ENCODE peak calls at places on chromosome 11, in six cellular contexts. V is stimulated activated CD4-positive, alpha-beta T cell treated with anti-CD3 and anti-CD28 coated beads, Interleukin-4, amount 100 ng/mL, for 24 hours; O is immature natural killer cell; P is HCT116; N is type B pancreatic cell; X is neural crest cell. F is an unnamed sample.
A peak's percentile ranks its signal among the peaks of the same experiment; 100 is the strongest.

GRCh38 chr11:125188021-125188420 is 23.5 kb downstream of the PKNOX2 start:
- DNase-seq in V (no peak), O (no peak), P (no peak), N (no peak), X (no peak), F (no peak)

GRCh38 chr11:107598225-107599139 is 7.5 kb downstream of the ELMOD1 start:
- DNase-seq in V (no peak), O (no peak), P (peak; percentile 26), N (no peak), X (no peak), F (no peak)

GRCh38 chr11:124793466-124794278 is 6.5 kb downstream of the MSANTD2 start:
- DNase-seq in V (peak; percentile 27), O (peak; percentile 36), P (peak; percentile 43), N (no peak), X (no peak), F (peak; percentile 45)

GRCh38 chr11:47410404-47411264 is 2.2 kb downstream of the SLC39A13 start:
- DNase-seq in V (no peak), O (no peak), P (no peak), N (no peak), X (no peak), F (no peak)

GRCh38 chr11:2516276-2517015 is 71.6 kb downstream of the KCNQ1 start:
- DNase-seq in V (no peak), O (no peak), P (no peak), N (no peak), X (peak; percentile 0), F (no peak)

GRCh38 chr11:87432006-87432405 is 394.3 kb downstream of the TMEM135 start:
- DNase-seq in V (no peak), O (no peak), P (no peak), N (no peak), X (no peak), F (no peak)

GRCh38 chr11:31921066-31921465 is 109.9 kb upstream of the PAX6 start:
- DNase-seq in V (no peak), O (no peak), P (no peak), N (no peak), X (no peak), F (no peak)

GRCh38 chr11:114482114-114482513 is 42.8 kb downstream of the REXO2 start:
- DNase-seq in V (no peak), O (no peak), P (no peak), N (no peak), X (no peak), F (no peak)

GRCh38 chr11:134466909-134467567 is 55.0 kb upstream of the B3GAT1 start:
- DNase-seq in V (no peak), O (no peak), P (no peak), N (no peak), X (no peak), F (no peak)

GRCh38 chr11:117856892-117857291 is 19.6 kb downstream of the FXYD6 start:
- DNase-seq in V (no peak), O (no peak), P (no peak), N (peak; percentile 29), X (no peak), F (no peak)

GRCh38 chr11:1877211-1878133 is 14.2 kb downstream of the PRR33 start:
- DNase-seq in V (no peak), O (no peak), P (no peak), N (no peak), X (no peak), F (no peak)

GRCh38 chr11:81772161-81772560 is 961.5 kb downstream of the FAM181B start:
- DNase-seq in V (no peak), O (no peak), P (no peak), N (no peak), X (no peak), F (peak; percentile 9)

GRCh38 chr11:120212926-120213325 is 2.1 kb downstream of the OAF start:
- DNase-seq in V (no peak), O (no peak), P (no peak), N (no peak), X (no peak), F (no peak)

GRCh38 chr11:117830674-117831351 is 6.3 kb upstream of the FXYD2 start:
- DNase-seq in V (no peak), O (no peak), P (no peak), N (no peak), X (no peak), F (no peak)

F was measured in neuronal stem cell.